ENCODE peak calls at places on chromosomes 13 and 19, in seven cellular contexts. One of them, this sample, is unnamed.

GRCh38 chr19:1259206-1259872 is 9.8 kb upstream of the CIRBP start:
- DNase-seq in neuronal stem cell: no peak
- DNase-seq in H1: no peak
- DNase-seq in mesenchymal stem cell: peak
- DNase-seq in H9: peak
- DNase-seq in IMR-90: peak
- DNase-seq in mesendoderm: peak
- DNase-seq in this sample: peak

GRCh38 chr19:30857388-30857787 is 485.2 kb downstream of the ZNF536 start:
- DNase-seq in neuronal stem cell: no peak
- DNase-seq in mesendoderm: peak
- DNase-seq in H1: peak
- DNase-seq in mesenchymal stem cell: no peak
- DNase-seq in IMR-90: no peak
- DNase-seq in H9: peak
- DNase-seq in this sample: no peak

GRCh38 chr13:113089693-113090414 is 15.7 kb upstream of the F7 start:
- DNase-seq in neuronal stem cell: no peak
- DNase-seq in mesenchymal stem cell: no peak
- DNase-seq in H1: no peak
- DNase-seq in IMR-90: no peak
- DNase-seq in H9: peak
- DNase-seq in mesendoderm: peak
- DNase-seq in this sample: no peak

GRCh38 chr19:44202974-44203373 is 9.4 kb upstream of the ZNF227 start:
- DNase-seq in mesendoderm: no peak
- DNase-seq in IMR-90: no peak
- DNase-seq in mesenchymal stem cell: no peak
- DNase-seq in H9: no peak
- DNase-seq in H1: no peak
- DNase-seq in neuronal stem cell: no peak
- DNase-seq in this sample: no peak

GRCh38 chr13:52070929-52071523 is 46.5 kb downstream of the UTP14C start:
- DNase-seq in mesenchymal stem cell: peak
- DNase-seq in neuronal stem cell: no peak
- DNase-seq in mesendoderm: peak
- DNase-seq in IMR-90: peak
- DNase-seq in H9: no peak
- DNase-seq in H1: no peak
- DNase-seq in this sample: peak

GRCh38 chr13:102913924-102914628 is 68.2 kb downstream of the ERCC5 start:
- DNase-seq in H9: no peak
- DNase-seq in IMR-90: peak
- DNase-seq in mesendoderm: no peak
- DNase-seq in H1: no peak
- DNase-seq in mesenchymal stem cell: no peak
- DNase-seq in neuronal stem cell: no peak
- DNase-seq in this sample: no peak

GRCh38 chr19:45528744-45529453 is 21.6 kb downstream of the VASP start:
- DNase-seq in mesendoderm: peak
- DNase-seq in mesenchymal stem cell: no peak
- DNase-seq in IMR-90: no peak
- DNase-seq in H1: peak
- DNase-seq in H9: peak
- DNase-seq in neuronal stem cell: no peak
- DNase-seq in this sample: peak

GRCh38 chr19:37973666-37974065 is 66.7 kb downstream of the SIPA1L3 start:
- DNase-seq in mesenchymal stem cell: no peak
- DNase-seq in H1: no peak
- DNase-seq in H9: no peak
- DNase-seq in neuronal stem cell: no peak
- DNase-seq in IMR-90: peak
- DNase-seq in mesendoderm: no peak
- DNase-seq in this sample: no peak

GRCh38 chr13:110957931-110958330 is 43.1 kb upstream of the ANKRD10 start:
- DNase-seq in H1: no peak
- DNase-seq in H9: no peak
- DNase-seq in neuronal stem cell: no peak
- DNase-seq in mesenchymal stem cell: no peak
- DNase-seq in IMR-90: no peak
- DNase-seq in mesendoderm: no peak
- DNase-seq in this sample: peak

GRCh38 chr19:10611907-10612306 is 13.4 kb upstream of the SLC44A2 start:
- DNase-seq in H1: no peak
- DNase-seq in neuronal stem cell: no peak
- DNase-seq in IMR-90: no peak
- DNase-seq in H9: no peak
- DNase-seq in mesenchymal stem cell: no peak
- DNase-seq in mesendoderm: no peak
- DNase-seq in this sample: no peak

GRCh38 chr19:4449022-4449825 is 8.4 kb downstream of the UBXN6 start:
- DNase-seq in mesendoderm: no peak
- DNase-seq in mesenchymal stem cell: no peak
- DNase-seq in IMR-90: no peak
- DNase-seq in H1: no peak
- DNase-seq in H9: peak
- DNase-seq in neuronal stem cell: no peak
- DNase-seq in this sample: no peak

GRCh38 chr13:105611424-105611823 is 924.0 kb downstream of the EFNB2 start:
- DNase-seq in mesenchymal stem cell: peak
- DNase-seq in mesendoderm: peak
- DNase-seq in IMR-90: peak
- DNase-seq in H1: no peak
- DNase-seq in neuronal stem cell: no peak
- DNase-seq in H9: no peak
- DNase-seq in this sample: no peak

GRCh38 chr13:114263590-114263989 is 17.8 kb upstream of the UPF3A start:
- DNase-seq in neuronal stem cell: no peak
- DNase-seq in IMR-90: no peak
- DNase-seq in mesenchymal stem cell: no peak
- DNase-seq in H1: no peak
- DNase-seq in H9: no peak
- DNase-seq in mesendoderm: no peak
- DNase-seq in this sample: no peak

GRCh38 chr13:87255394-87255793 is 415.8 kb upstream of the SLITRK5 start:
- DNase-seq in H1: no peak
- DNase-seq in neuronal stem cell: no peak
- DNase-seq in mesendoderm: no peak
- DNase-seq in H9: no peak
- DNase-seq in mesenchymal stem cell: no peak
- DNase-seq in IMR-90: no peak
- DNase-seq in this sample: no peak

GRCh38 chr19:55358943-55359908 is 3.8 kb downstream of the GARIN5B start:
- DNase-seq in H1: no peak
- DNase-seq in mesendoderm: no peak
- DNase-seq in IMR-90: no peak
- DNase-seq in neuronal stem cell: no peak
- DNase-seq in H9: no peak
- DNase-seq in mesenchymal stem cell: no peak
- DNase-seq in this sample: no peak

GRCh38 chr19:57348136-57348535 is 2.9 kb upstream of the ZNF304 start:
- DNase-seq in H1: no peak
- DNase-seq in mesenchymal stem cell: peak
- DNase-seq in mesendoderm: no peak
- DNase-seq in neuronal stem cell: no peak
- DNase-seq in IMR-90: peak
- DNase-seq in H9: no peak
- DNase-seq in this sample: no peak

GRCh38 chr13:22061371-22061805 is 390.5 kb downstream of the FGF9 start:
- DNase-seq in mesendoderm: peak
- DNase-seq in IMR-90: no peak
- DNase-seq in mesenchymal stem cell: no peak
- DNase-seq in H9: peak
- DNase-seq in H1: no peak
- DNase-seq in neuronal stem cell: no peak
- DNase-seq in this sample: peak

GRCh38 chr13:80131204-80131603 is 209.7 kb downstream of the SPRY2 start:
- DNase-seq in mesenchymal stem cell: peak
- DNase-seq in neuronal stem cell: no peak
- DNase-seq in H9: peak
- DNase-seq in IMR-90: peak
- DNase-seq in H1: no peak
- DNase-seq in mesendoderm: peak
- DNase-seq in this sample: no peak

DNA sequence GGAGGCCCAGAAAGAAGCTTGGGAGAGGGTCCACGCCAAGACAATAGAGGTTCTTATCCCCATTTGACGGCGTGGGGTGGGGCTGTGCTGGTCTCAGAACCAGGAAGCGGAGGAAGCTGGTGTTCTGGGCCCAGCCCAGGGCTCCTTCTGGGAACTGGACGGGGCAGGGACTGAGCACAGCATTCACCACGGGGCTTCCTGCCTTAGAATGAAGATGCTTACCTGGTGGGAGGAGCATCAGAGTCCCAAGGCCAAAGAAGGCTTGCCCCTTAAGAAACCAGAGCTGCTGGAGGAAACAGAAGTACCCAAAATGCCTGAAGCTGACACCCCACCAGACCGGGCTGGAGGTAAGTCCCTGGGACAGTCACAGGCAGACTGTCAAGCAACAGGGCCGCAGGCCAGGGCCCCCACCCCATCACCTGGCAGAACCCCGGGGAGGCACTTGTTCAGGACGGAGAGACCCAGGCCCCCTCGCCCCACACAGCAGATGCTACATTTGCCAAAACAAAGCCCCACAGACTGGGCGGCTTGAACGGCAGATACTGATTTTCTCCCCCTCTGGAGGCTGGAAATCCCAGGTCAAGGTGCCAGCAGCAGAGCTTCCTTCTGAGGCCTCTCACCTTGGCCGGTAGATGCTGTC is 17.8 kb upstream of the IGLON5 start:
- DNase-seq in H1: peak
- DNase-seq in mesendoderm: peak
- DNase-seq in IMR-90: no peak
- DNase-seq in neuronal stem cell: no peak
- DNase-seq in mesenchymal stem cell: no peak
- DNase-seq in H9: peak
- DNase-seq in this sample: no peak
- H3K4ac ChIP-seq in H1: peak
- H3K4ac ChIP-seq in mesendoderm: no peak
- H3K4ac ChIP-seq in IMR-90: no peak
- H3K4ac ChIP-seq in neuronal stem cell: no peak
- H3K4ac ChIP-seq in mesenchymal stem cell: no peak
- H3K4ac ChIP-seq in H9: no peak
- H3K4ac ChIP-seq in this sample: no peak

GRCh38 chr19:49518033-49518432 is 5.6 kb downstream of the FCGRT start:
- DNase-seq in H9: no peak
- DNase-seq in H1: no peak
- DNase-seq in mesenchymal stem cell: no peak
- DNase-seq in mesendoderm: no peak
- DNase-seq in neuronal stem cell: no peak
- DNase-seq in IMR-90: no peak
- DNase-seq in this sample: no peak

GRCh38 chr19:49515767-49516166 is 3.3 kb downstream of the FCGRT start:
- DNase-seq in H1: no peak
- DNase-seq in mesenchymal stem cell: peak
- DNase-seq in mesendoderm: no peak
- DNase-seq in neuronal stem cell: no peak
- DNase-seq in IMR-90: no peak
- DNase-seq in H9: no peak
- DNase-seq in this sample: peak

GRCh38 chr19:49524812-49525455 is 2.9 kb upstream of the RCN3 start:
- DNase-seq in mesenchymal stem cell: no peak
- DNase-seq in mesendoderm: no peak
- DNase-seq in H1: no peak
- DNase-seq in neuronal stem cell: no peak
- DNase-seq in IMR-90: no peak
- DNase-seq in H9: no peak
- DNase-seq in this sample: no peak

GRCh38 chr19:49520705-49521319 is 7.0 kb upstream of the RCN3 start:
- DNase-seq in H9: no peak
- DNase-seq in IMR-90: no peak
- DNase-seq in neuronal stem cell: no peak
- DNase-seq in H1: no peak
- DNase-seq in mesenchymal stem cell: no peak
- DNase-seq in mesendoderm: no peak
- DNase-seq in this sample: no peak
- H4K8ac ChIP-seq in H9: no peak
- H4K8ac ChIP-seq in IMR-90: no peak
- H4K8ac ChIP-seq in neuronal stem cell: no peak
- H4K8ac ChIP-seq in H1: no peak
- H4K8ac ChIP-seq in mesenchymal stem cell: no peak
- H4K8ac ChIP-seq in mesendoderm: no peak
- H4K8ac ChIP-seq in this sample: no peak

DNA sequence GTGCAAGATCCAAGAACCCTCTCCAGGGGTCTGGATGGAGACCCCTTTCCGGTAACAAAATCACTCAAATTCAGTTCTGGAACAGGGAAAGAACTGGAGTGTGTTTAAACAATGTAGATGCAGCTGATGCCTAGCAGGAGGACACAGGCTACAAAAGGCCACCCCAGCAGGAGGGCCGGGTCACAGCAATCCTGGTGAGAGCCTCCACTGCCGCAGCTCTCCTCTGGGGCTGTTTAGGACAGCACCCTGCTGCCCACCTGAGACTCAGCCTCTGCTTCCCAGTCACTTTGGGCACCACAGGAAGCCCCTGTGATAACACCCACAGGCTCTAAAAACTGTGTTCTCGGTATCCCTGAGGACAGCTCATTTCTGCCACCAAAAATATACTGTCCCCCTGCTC is 318.7 kb upstream of the NBEA start:
- DNase-seq in H1: no peak
- DNase-seq in mesenchymal stem cell: no peak
- DNase-seq in IMR-90: no peak
- DNase-seq in mesendoderm: no peak
- DNase-seq in H9: no peak
- DNase-seq in neuronal stem cell: no peak
- DNase-seq in this sample: no peak
- H3K4ac ChIP-seq in H1: no peak
- H3K4ac ChIP-seq in mesenchymal stem cell: no peak
- H3K4ac ChIP-seq in IMR-90: no peak
- H3K4ac ChIP-seq in mesendoderm: no peak
- H3K4ac ChIP-seq in H9: no peak
- H3K4ac ChIP-seq in neuronal stem cell: no peak
- H3K4ac ChIP-seq in this sample: no peak

DNA sequence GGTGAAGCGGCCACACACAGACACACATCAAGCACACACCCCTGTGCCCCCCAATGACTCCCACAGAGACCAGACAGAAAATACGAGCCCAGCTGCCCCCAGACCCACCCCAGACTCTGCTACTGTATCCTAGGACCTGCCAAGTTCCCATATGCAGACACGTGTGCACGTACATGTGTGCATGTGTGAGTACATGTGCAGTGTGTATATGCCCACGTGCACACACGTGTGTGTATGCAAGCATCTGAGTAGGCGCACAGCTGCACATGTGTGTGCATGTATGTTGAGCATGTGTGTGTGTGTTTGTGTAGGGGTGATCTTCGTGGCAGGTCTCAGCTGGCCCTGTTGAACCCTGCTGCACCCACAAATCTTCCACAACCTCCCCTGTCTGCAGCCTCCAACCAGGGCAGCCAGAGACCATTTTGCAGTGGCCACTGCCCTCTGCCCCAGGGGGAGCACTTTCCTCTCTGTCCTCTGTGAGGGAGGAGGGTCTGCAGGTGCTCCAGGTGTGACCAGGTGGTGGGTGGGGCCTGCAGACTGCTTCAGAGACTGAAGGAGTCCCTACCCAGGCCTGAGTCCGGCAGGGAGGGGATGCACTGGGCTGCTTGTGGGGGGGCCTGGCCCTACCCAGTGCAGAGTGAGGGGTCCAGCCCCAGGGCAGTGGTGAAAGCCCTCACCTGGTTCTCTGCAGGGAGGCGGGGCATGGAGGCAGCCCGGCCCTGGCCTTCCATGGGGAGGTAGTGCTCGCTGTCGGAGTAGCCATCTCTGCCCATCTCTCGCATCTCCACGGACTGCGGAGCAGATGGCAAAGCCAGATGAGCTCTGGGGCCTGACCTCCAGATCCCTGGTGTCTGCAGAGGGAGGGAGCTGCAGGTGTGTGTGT is 61.5 kb downstream of the IER2 start:
- DNase-seq in mesenchymal stem cell: no peak
- DNase-seq in H1: no peak
- DNase-seq in H9: no peak
- DNase-seq in neuronal stem cell: no peak
- DNase-seq in IMR-90: no peak
- DNase-seq in mesendoderm: no peak
- DNase-seq in this sample: no peak
- H4K8ac ChIP-seq in mesenchymal stem cell: no peak
- H4K8ac ChIP-seq in H1: peak
- H4K8ac ChIP-seq in H9: no peak
- H4K8ac ChIP-seq in neuronal stem cell: no peak
- H4K8ac ChIP-seq in IMR-90: no peak
- H4K8ac ChIP-seq in mesendoderm: no peak
- H4K8ac ChIP-seq in this sample: no peak

This sample was measured in trophoblast cell.